ENCODE peak calls at places on chromosome 19, in six cellular contexts. H is thoracic aorta, V is body of pancreas, D is tibial artery, M is gastrocnemius medialis, A is PC-3. U is an unnamed sample.

GRCh38 chr19:13281567-13282291 is 131.5 kb downstream of the IER2 start:
- DNase-seq in H (no peak), V (no peak), D (no peak), M (no peak), A (no peak), U (peak; percentile 65)

GRCh38 chr19:54343868-54344267 is 4.9 kb upstream of the LILRA4 start:
- DNase-seq in H (no peak), V (no peak), D (no peak), M (no peak), A (no peak), U (no peak)

GRCh38 chr19:14112809-14113385 is 4.7 kb downstream of the PRKACA start:
- DNase-seq in H (no peak), V (no peak), D (peak; percentile 61), M (no peak), A (no peak), U (peak; percentile 82)

GRCh38 chr19:47512183-47512947 is 2.5 kb downstream of the NAPA start:
- DNase-seq in H (no peak), V (peak; percentile 92), D (peak; percentile 60), M (no peak), A (peak; percentile 37), U (no peak)

GRCh38 chr19:343941-344624 is 513 bp downstream of the MIER2 start:
- DNase-seq in H (no peak), V (no peak), D (no peak), M (no peak), A (no peak), U (peak; percentile 75)

GRCh38 chr19:58569191-58569942 is 3.8 kb downstream of the MZF1 start:
- DNase-seq in H (no peak), V (peak; percentile 1), D (peak; percentile 14), M (no peak), A (no peak), U (peak; percentile 37)

GRCh38 chr19:24033962-24034342 is 53.0 kb upstream of the ZNF254 start:
- DNase-seq in H (peak; percentile 16), V (peak; percentile 61), D (peak; percentile 44), M (peak; percentile 5), A (peak; percentile 53), U (peak; percentile 65)

GRCh38 chr19:16088985-16089846 is 12.9 kb downstream of the TPM4 start:
- DNase-seq in H (no peak), V (peak; percentile 53), D (no peak), M (no peak), A (no peak), U (no peak)

GRCh38 chr19:43759515-43759914 is 4.8 kb upstream of the SMG9 start:
- DNase-seq in H (no peak), V (no peak), D (no peak), M (no peak), A (peak; percentile 71), U (no peak)

GRCh38 chr19:31378404-31378803 is 29.2 kb upstream of the TSHZ3 start:
- DNase-seq in H (no peak), V (peak; percentile 46), D (no peak), M (no peak), A (peak; percentile 59), U (peak; percentile 48)

GRCh38 chr19:47230122-47230920 is 678 bp downstream of the BBC3 start:
- DNase-seq in H (no peak), V (peak; percentile 63), D (peak; percentile 58), M (peak; percentile 47), A (no peak), U (peak; percentile 90)

GRCh38 chr19:3778899-3779723 is 7.1 kb downstream of the MATK start:
- DNase-seq in H (no peak), V (no peak), D (no peak), M (no peak), A (no peak), U (peak; percentile 49)

GRCh38 chr19:15297416-15298224 is 34.7 kb downstream of the BRD4 start:
- DNase-seq in H (no peak), V (peak; percentile 39), D (no peak), M (no peak), A (peak; percentile 47), U (no peak)

GRCh38 chr19:33866696-33867095 is 70.0 kb downstream of the KCTD15 start:
- DNase-seq in H (no peak), V (no peak), D (no peak), M (no peak), A (no peak), U (no peak)

GRCh38 chr19:16066611-16067104 is 9.6 kb upstream of the TPM4 start:
- DNase-seq in H (no peak), V (no peak), D (no peak), M (no peak), A (peak; percentile 80), U (no peak)

GRCh38 chr19:14089412-14089661 is 1.2 kb downstream of the SAMD1 start:
- DNase-seq in H (no peak), V (no peak), D (no peak), M (no peak), A (peak; percentile 21), U (no peak)

GRCh38 chr19:16064209-16064889 is 11.9 kb upstream of the TPM4 start:
- DNase-seq in H (no peak), V (no peak), D (no peak), M (no peak), A (no peak), U (no peak)

GRCh38 chr19:53374288-53374687 is 8.8 kb downstream of the ZNF525 start:
- DNase-seq in H (no peak), V (no peak), D (no peak), M (no peak), A (no peak), U (no peak)

DNA sequence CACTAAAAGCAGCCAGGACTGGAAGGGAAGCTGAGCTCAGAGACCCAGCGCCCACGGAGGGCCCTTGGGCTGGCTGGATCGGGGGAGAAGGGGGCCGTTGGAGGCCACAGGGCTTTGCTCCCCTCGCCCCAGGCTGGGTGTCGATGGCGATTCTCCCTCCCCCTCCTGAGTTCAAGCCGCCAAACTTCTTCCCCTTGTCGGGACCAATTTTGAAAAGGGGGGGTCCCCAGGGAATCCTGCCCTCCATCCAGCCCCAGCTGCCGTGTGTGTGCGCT is 61.2 kb downstream of the COLGALT1 start:
- DNase-seq in H (no peak), V (no peak), D (no peak), M (no peak), A (no peak), U (no peak)
- H3K4me3 ChIP-seq in H (peak overlapping the region; percentile 53), V (no peak overlapping the region), D (peak overlapping the region; percentile 19), M (no peak overlapping the region), A (peak overlapping the region; percentile 35), U (no peak overlapping the region)

GRCh38 chr19:29714953-29715694 is at the start of gene C19orf12:
- DNase-seq in H (no peak), V (peak; percentile 67), D (no peak), M (no peak), A (peak; percentile 37), U (peak; percentile 88)

GRCh38 chr19:29714371-29714952 is 599 bp downstream of the C19orf12 start:
- DNase-seq in H (no peak), V (peak; percentile 35), D (no peak), M (no peak), A (no peak), U (no peak)

GRCh38 chr19:29712744-29713516 is 2.1 kb downstream of the C19orf12 start:
- DNase-seq in H (no peak), V (no peak), D (no peak), M (no peak), A (no peak), U (no peak)

GRCh38 chr19:29717051-29717450 is 2.0 kb upstream of the C19orf12 start:
- DNase-seq in H (no peak), V (no peak), D (no peak), M (no peak), A (no peak), U (no peak)

GRCh38 chr19:29715695-29716581 is 877 bp upstream of the C19orf12 start:
- DNase-seq in H (no peak), V (no peak), D (no peak), M (no peak), A (peak; percentile 31), U (no peak)
- H3K4me1 ChIP-seq in H (peaks cover 39% of the 10 kb centered on the region), V (peaks cover 42% of the 10 kb centered on the region), D (peaks cover 28% of the 10 kb centered on the region), M (peaks cover 24% of the 10 kb centered on the region), A (peaks cover 10% of the 10 kb centered on the region), U (peaks cover 3% of the 10 kb centered on the region)

GRCh38 chr19:50387868-50388245 is 3.7 kb downstream of the POLD1 start:
- DNase-seq in H (no peak), V (no peak), D (no peak), M (no peak), A (no peak), U (no peak)
- H3K27ac ChIP-seq in H (no peak overlapping the region), V (no peak overlapping the region), D (no peak overlapping the region), M (no peak overlapping the region), A (no peak overlapping the region), U (no peak overlapping the region)

GRCh38 chr19:11338164-11338563 is 1.3 kb downstream of the RAB3D start:
- DNase-seq in H (no peak), V (no peak), D (no peak), M (no peak), A (no peak), U (peak; percentile 52)
- H3K4me3 ChIP-seq in H (peak overlapping the region; percentile 75), V (peak overlapping the region; percentile 100), D (no peak overlapping the region), M (no peak overlapping the region), A (peak overlapping the region; percentile 89), U (no peak overlapping the region)

GRCh38 chr19:5013761-5014160 is 44.8 kb downstream of the KDM4B start:
- DNase-seq in H (no peak), V (no peak), D (no peak), M (no peak), A (no peak), U (no peak)
- H3K4me1 ChIP-seq in H (no peaks in the 10 kb centered on the region), V (peaks cover 5% of the 10 kb centered on the region), D (no peaks in the 10 kb centered on the region), M (no peaks in the 10 kb centered on the region), A (no peaks in the 10 kb centered on the region), U (peaks cover 6% of the 10 kb centered on the region)

DNA sequence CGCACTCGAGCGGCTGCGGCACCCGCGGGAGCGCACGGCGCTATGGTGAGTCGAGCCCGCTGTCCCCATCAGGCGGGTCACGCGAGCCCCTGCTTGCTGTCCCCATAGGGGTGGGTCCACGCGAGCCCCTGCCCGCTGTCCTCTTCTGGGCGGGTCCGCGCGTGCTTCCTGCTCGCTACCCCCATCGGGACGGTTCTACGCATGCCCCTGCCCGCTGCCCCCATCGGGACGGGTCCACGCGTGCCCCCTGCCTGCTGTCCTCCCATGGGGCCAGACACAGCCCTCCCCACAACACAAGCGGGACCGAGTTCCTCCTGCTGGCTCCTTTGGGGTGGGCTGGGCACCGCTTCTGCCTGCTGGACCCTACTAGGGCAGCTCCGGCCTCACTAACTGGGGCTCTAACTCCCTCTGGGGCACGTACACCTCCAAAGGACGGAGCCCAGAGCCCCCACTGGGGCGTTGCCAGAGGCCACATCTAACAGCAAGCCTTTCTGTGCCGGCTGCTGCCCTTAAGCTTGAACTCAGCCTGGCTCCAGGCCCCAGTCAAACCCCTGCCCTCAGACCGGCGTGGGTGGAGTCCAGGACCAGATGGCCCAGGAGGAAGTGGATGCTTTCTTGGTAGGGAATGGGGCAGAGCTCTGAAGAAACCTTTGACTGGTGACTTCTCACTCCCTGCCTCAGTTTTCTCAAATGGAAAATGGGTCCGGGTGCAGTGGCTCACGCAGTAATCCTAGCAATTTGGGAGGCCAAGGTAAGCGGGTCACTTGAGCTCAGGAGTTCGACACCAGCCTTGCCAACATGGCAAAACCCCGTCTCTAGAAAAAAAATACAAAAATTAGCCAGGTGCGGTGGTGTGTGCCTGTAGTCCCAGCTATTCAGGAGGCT is 722 bp downstream of the COLGALT1 start:
- DNase-seq in H (no peak), V (peak; percentile 74), D (peak; percentile 64), M (peak; percentile 41), A (peak; percentile 43), U (peak; percentile 81)
- H3K27ac ChIP-seq in H (peak overlapping the region; percentile 54), V (peak overlapping the region; percentile 77), D (peak overlapping the region; percentile 76), M (peak overlapping the region; percentile 85), A (peak overlapping the region; percentile 19), U (peak overlapping the region; percentile 71)

GRCh38 chr19:40417714-40417996 is 4.5 kb upstream of the PRX start:
- DNase-seq in H (no peak), V (no peak), D (no peak), M (no peak), A (no peak), U (no peak)
- H3K4me3 ChIP-seq in H (no peak overlapping the region), V (no peak overlapping the region), D (no peak overlapping the region), M (no peak overlapping the region), A (no peak overlapping the region), U (no peak overlapping the region)